ENCODE peak calls at places on chromosomes 11 and 22, in ten cellular contexts. O, Y, Z, P, K, W, V, S, H and L are unnamed samples.

GRCh38 chr11:127733552-127733951 is 733.0 kb upstream of the KIRREL3 start:
- DNase-seq in O (no peak), H (no peak), Y (no peak), W (no peak), V (no peak), K (no peak), S (no peak), P (no peak), Z (no peak), L (no peak)

GRCh38 chr22:27801616-27802388 is at the start of gene MN1:
- DNase-seq in O (no peak), S (peak), Y (peak), H (peak), Z (peak), V (peak), W (peak), P (no peak), K (no peak), L (no peak)

GRCh38 chr11:32103941-32104340 is 13.1 kb downstream of the RCN1 start:
- DNase-seq in K (no peak), V (no peak), Z (no peak), W (no peak), O (no peak), Y (no peak), S (no peak), H (no peak), P (no peak), L (no peak)

GRCh38 chr11:111327908-111328624 is 29.7 kb downstream of the POU2AF3 start:
- DNase-seq in S (no peak), W (no peak), O (peak), Z (no peak), Y (no peak), H (no peak), V (no peak), P (no peak), K (no peak), L (peak)

GRCh38 chr11:112539741-112540140 is 279.1 kb upstream of the PLET1 start:
- DNase-seq in P (no peak), K (no peak), V (no peak), O (no peak), W (no peak), H (no peak), Y (no peak), Z (no peak), S (no peak), L (no peak)

GRCh38 chr11:94855666-94856065 is 87.5 kb downstream of the AMOTL1 start:
- DNase-seq in Y (no peak), S (no peak), O (no peak), W (no peak), Z (no peak), V (no peak), K (no peak), H (no peak), P (no peak), L (no peak)

GRCh38 chr11:9089061-9089460 is 2.3 kb downstream of the SCUBE2 start:
- DNase-seq in O (no peak), H (no peak), W (no peak), P (no peak), V (no peak), Z (no peak), Y (no peak), S (no peak), K (no peak), L (no peak)

GRCh38 chr11:27907534-27907933 is 200.4 kb downstream of the KIF18A start:
- DNase-seq in S (no peak), O (no peak), V (no peak), Y (no peak), H (no peak), W (no peak), Z (no peak), K (no peak), P (no peak), L (no peak)

GRCh38 chr11:121321614-121322243 is 29.2 kb downstream of the SC5D start:
- DNase-seq in K (no peak), Y (no peak), V (no peak), S (peak), H (peak), P (no peak), Z (peak), O (peak), W (no peak), L (no peak)

GRCh38 chr11:111310723-111311122 is 12.4 kb downstream of the POU2AF3 start:
- DNase-seq in Y (no peak), K (no peak), V (no peak), P (no peak), O (no peak), Z (no peak), W (no peak), H (no peak), S (no peak), L (no peak)

GRCh38 chr11:92765965-92766371 is 203.5 kb upstream of the MTNR1B start:
- DNase-seq in W (no peak), O (no peak), S (peak), H (peak), Y (peak), K (no peak), P (no peak), Z (peak), V (no peak), L (peak)

GRCh38 chr11:67483901-67484665 is 1.3 kb downstream of the AIP start:
- DNase-seq in K (no peak), P (no peak), H (no peak), Y (no peak), S (no peak), Z (no peak), W (no peak), V (peak), O (no peak), L (no peak)

GRCh38 chr11:119509277-119509841 is 86.4 kb upstream of the THY1 start:
- DNase-seq in Z (no peak), V (no peak), O (no peak), P (no peak), Y (no peak), K (no peak), W (no peak), H (peak), S (no peak), L (no peak)

GRCh38 chr11:35617687-35618496 is at the start of gene FJX1:
- DNase-seq in O (peak), V (no peak), W (no peak), Y (peak), H (peak), S (peak), K (no peak), Z (peak), P (peak), L (no peak)

GRCh38 chr11:132106336-132106982 is 736.0 kb downstream of the NTM start:
- DNase-seq in Y (no peak), K (peak), O (peak), S (peak), P (no peak), Z (no peak), V (no peak), W (no peak), H (no peak), L (no peak)

GRCh38 chr11:72225411-72225951 is 914 bp downstream of the INPPL1 start:
- DNase-seq in Z (no peak), H (peak), V (peak), P (peak), S (no peak), O (no peak), K (no peak), W (no peak), Y (no peak), L (no peak)

GRCh38 chr11:33997473-33998347 is 53.8 kb upstream of the CAPRIN1 start:
- DNase-seq in O (no peak), Y (no peak), P (no peak), Z (no peak), K (no peak), V (no peak), W (no peak), H (no peak), S (no peak), L (no peak)

GRCh38 chr11:120834686-120835225 is 189.1 kb upstream of the TBCEL start:
- DNase-seq in Y (no peak), P (no peak), H (no peak), W (no peak), V (no peak), S (no peak), O (no peak), K (no peak), Z (no peak), L (no peak)

GRCh38 chr11:46369458-46370152 is 11.9 kb upstream of the MDK start:
- DNase-seq in Y (peak), O (no peak), S (no peak), K (no peak), P (peak), H (peak), W (peak), V (peak), Z (peak), L (no peak)

GRCh38 chr11:71301046-71301857 is 48.9 kb upstream of the SHANK2 start:
- DNase-seq in Z (no peak), Y (no peak), S (no peak), K (no peak), W (no peak), V (no peak), O (no peak), H (no peak), P (no peak), L (no peak)

GRCh38 chr22:40890881-40891280 is 29.0 kb upstream of the DNAJB7 start:
- DNase-seq in W (no peak), P (no peak), Y (no peak), V (no peak), O (no peak), H (peak), S (no peak), K (no peak), Z (no peak), L (no peak)

GRCh38 chr11:131356201-131356600 is 14.2 kb upstream of the NTM start:
- DNase-seq in S (no peak), Z (no peak), W (no peak), H (no peak), Y (no peak), K (no peak), V (no peak), O (no peak), P (no peak), L (no peak)

GRCh38 chr11:2860636-2861035 is 24.9 kb downstream of the CDKN1C start:
- DNase-seq in K (no peak), S (no peak), O (no peak), V (no peak), W (no peak), H (peak), Z (no peak), Y (no peak), P (peak), L (no peak)

GRCh38 chr22:42217019-42217751 is 53.3 kb downstream of the TCF20 start:
- DNase-seq in S (no peak), W (no peak), K (no peak), V (no peak), O (no peak), P (peak), H (no peak), Z (no peak), Y (no peak), L (no peak)

GRCh38 chr11:11279956-11280689 is 72.9 kb downstream of the CSNK2A3 start:
- DNase-seq in V (no peak), P (no peak), K (no peak), W (no peak), Z (no peak), S (no peak), H (peak), O (peak), Y (peak), L (no peak)

GRCh38 chr11:62545437-62546243 is 966 bp downstream of the AHNAK start:
- DNase-seq in S (peak), W (peak), Z (no peak), O (no peak), P (peak), K (no peak), V (peak), Y (peak), H (peak), L (no peak)